ENCODE peak calls at places on chromosomes 3 and 15, in five cellular contexts. C is stomach, Q is adrenal gland, T is uterus, X is IMR-90. H is an unnamed sample.

GRCh38 chr15:100060276-100060926 is 281.4 kb downstream of the ADAMTS17 start:
- DNase-seq in C (peak; percentile 31), Q (no peak), T (peak; percentile 42), X (peak; percentile 37), H (peak; percentile 91)

GRCh38 chr3:9769426-9770275 is at the start of gene CAMK1:
- DNase-seq in C (peak; percentile 87), Q (peak; percentile 87), T (peak; percentile 85), X (peak; percentile 58), H (peak; percentile 61)

GRCh38 chr15:32683906-32684584 is 33.8 kb upstream of the GREM1 start:
- DNase-seq in C (no peak), Q (peak; percentile 16), T (no peak), X (peak; percentile 95), H (peak; percentile 80)

GRCh38 chr3:135103913-135104312 is 308.9 kb downstream of the EPHB1 start:
- DNase-seq in C (no peak), Q (no peak), T (no peak), X (no peak), H (no peak)

GRCh38 chr3:149371001-149371722 is 6.3 kb downstream of the TM4SF1 start:
- DNase-seq in C (no peak), Q (no peak), T (no peak), X (peak; percentile 72), H (peak; percentile 48)

GRCh38 chr3:178522200-178523052 is 13.8 kb upstream of the KCNMB2 start:
- DNase-seq in C (no peak), Q (no peak), T (no peak), X (no peak), H (no peak)

GRCh38 chr15:87619161-87619960 is 637.2 kb downstream of the NTRK3 start:
- DNase-seq in C (no peak), Q (peak; percentile 19), T (peak; percentile 36), X (peak; percentile 44), H (no peak)

GRCh38 chr3:71681224-71681668 is 44.0 kb downstream of the EIF4E3 start:
- DNase-seq in C (peak; percentile 57), Q (peak; percentile 62), T (peak; percentile 59), X (peak; percentile 83), H (peak; percentile 44)

GRCh38 chr15:66943456-66944095 is 121.8 kb upstream of the SMAD3 start:
- DNase-seq in C (peak; percentile 42), Q (no peak), T (no peak), X (no peak), H (no peak)

GRCh38 chr15:45088801-45089711 is 24.9 kb downstream of the DUOX2 start:
- DNase-seq in C (no peak), Q (peak; percentile 71), T (no peak), X (no peak), H (no peak)

GRCh38 chr15:98560338-98560737 is 88.0 kb upstream of the IGF1R start:
- DNase-seq in C (no peak), Q (no peak), T (no peak), X (no peak), H (peak; percentile 79)

DNA sequence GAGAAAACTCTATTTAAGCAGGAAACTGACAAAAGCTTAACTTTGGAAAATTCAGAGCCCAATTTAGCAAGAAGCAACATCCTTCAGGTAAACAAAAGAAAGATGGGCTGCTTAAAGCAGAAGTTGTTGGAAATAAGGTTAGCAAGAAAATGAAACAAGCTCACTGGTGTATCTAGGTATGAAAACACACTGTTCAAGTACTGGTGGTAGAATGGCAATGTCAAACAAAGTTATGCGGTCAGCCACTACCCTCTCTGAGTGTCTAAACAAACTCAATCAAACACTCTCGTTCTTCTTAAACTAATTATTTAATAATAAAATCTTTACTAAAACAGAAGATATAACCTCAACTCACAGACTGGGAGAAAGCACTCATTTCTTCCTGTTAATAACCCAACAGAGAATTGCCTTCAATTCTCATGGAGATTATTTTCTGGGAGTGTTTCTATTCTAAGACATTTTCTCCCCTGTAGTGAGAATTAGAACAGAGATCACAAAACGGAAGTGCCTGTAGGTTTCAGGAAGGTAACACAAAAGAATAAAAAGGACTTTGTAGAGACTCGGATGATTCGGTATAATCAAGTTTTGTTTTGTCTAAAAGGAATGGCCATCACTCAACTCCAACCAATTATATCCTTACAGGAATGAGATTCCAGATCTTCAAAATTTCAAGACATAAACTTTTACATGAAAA is 28.9 kb downstream of the PRICKLE2 start:
- DNase-seq in C (no peak), Q (no peak), T (no peak), X (no peak), H (no peak)
- H3K27ac ChIP-seq in C (no peak overlapping the region), Q (no peak overlapping the region), T (no peak overlapping the region), X (no peak overlapping the region), H (no peak overlapping the region)

DNA sequence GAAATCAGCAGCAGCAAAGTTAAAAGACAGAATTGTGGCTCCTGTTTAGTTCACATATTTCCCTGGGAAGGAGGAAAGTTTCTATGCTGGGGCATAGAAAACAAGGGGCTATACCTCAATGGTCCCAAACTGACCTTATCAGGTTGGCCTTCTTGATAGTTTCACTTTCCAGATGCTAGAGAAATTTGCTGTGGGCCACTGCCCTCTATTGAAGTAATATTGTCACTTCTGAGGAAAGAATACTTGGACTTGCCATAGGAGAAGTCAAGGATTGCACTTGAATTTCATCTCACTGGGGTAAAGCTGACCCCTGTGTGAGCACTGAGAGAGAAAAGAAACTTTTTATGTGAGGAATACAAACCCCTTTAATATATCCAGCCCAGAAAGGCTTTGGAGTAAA is 49.3 kb upstream of the XCR1 start:
- DNase-seq in C (no peak), Q (no peak), T (no peak), X (peak; percentile 13), H (no peak)
- TF ChIP-seq CTCF in C (no peak), Q (peak; percentile 12), T (no peak), X (peak; percentile 45), H (no peak)

GRCh38 chr3:185943363-185944106 is 5.7 kb upstream of the TRA2B start:
- DNase-seq in C (peak; percentile 85), Q (peak; percentile 93), T (peak; percentile 85), X (peak; percentile 76), H (peak; percentile 75)

GRCh38 chr3:185940951-185941350 is 3.1 kb upstream of the TRA2B start:
- DNase-seq in C (no peak), Q (no peak), T (no peak), X (no peak), H (peak; percentile 55)

GRCh38 chr3:185939721-185940120 is 1.9 kb upstream of the TRA2B start:
- DNase-seq in C (no peak), Q (no peak), T (no peak), X (no peak), H (no peak)

GRCh38 chr3:185942396-185942795 is 4.6 kb upstream of the TRA2B start:
- DNase-seq in C (no peak), Q (no peak), T (no peak), X (no peak), H (no peak)

DNA sequence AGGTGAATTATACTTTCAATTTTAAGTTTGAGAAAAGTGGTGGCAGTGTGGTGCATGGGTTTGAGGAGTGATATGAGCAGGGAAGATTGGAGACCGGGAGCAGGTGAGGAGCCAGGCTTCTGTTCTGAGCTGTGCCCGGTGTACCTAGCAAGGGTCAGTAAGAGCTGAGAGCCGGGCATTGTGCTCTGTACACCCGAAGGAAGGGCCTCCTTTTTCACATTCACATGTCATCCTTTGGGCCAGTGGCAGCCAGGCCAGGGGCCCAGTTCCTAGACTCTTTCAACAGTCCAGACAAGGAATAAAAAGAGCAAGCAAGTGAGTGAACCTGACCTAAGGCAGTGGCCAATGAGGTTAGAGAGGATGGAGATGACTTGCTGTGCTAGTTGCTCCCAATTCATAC is 5.1 kb upstream of the TRA2B start:
- DNase-seq in C (no peak), Q (no peak), T (no peak), X (no peak), H (no peak)
- H3K27ac ChIP-seq in C (peak overlapping the region; percentile 43), Q (no peak overlapping the region), T (no peak overlapping the region), X (no peak overlapping the region), H (peak overlapping the region; percentile 59)

GRCh38 chr15:26891448-26891881 is 24.6 kb downstream of the GABRA5 start:
- DNase-seq in C (peak; percentile 60), Q (peak; percentile 58), T (no peak), X (peak; percentile 38), H (peak; percentile 36)

GRCh38 chr15:26894181-26894580 is 27.3 kb downstream of the GABRA5 start:
- DNase-seq in C (no peak), Q (no peak), T (no peak), X (no peak), H (no peak)

GRCh38 chr15:26892119-26892518 is 25.3 kb downstream of the GABRA5 start:
- DNase-seq in C (no peak), Q (no peak), T (no peak), X (no peak), H (no peak)

GRCh38 chr15:26893351-26894065 is 26.6 kb downstream of the GABRA5 start:
- DNase-seq in C (no peak), Q (no peak), T (no peak), X (no peak), H (no peak)

DNA sequence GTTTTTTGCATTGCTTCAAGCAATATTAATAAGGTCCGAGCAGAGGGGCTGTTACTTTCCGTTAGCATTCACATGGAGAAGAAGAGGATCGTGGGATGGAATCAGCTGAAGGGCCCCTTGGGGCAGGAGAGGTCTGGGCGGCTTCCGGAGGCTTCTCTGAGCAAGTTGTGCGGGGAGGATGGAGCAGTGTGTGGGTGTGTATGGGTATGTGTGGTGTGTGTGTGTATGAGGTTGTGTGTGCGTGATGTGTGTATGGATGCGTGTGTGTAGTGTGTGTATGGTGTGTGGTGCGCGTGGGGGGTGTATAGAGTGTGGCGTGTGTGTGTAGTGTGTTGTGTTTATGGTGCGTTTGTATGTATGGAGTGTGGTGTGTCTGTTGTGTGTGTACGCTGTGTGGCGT is 25.8 kb downstream of the GABRA5 start:
- DNase-seq in C (no peak), Q (no peak), T (no peak), X (no peak), H (no peak)
- TF ChIP-seq CTCF in C (no peak), Q (no peak), T (no peak), X (no peak), H (no peak)

H was measured in RWPE1.